ENCODE peak calls at places on chromosome 5, in four cellular contexts. T is cardiac muscle cell; H is endodermal cell; I is CD8-positive, alpha-beta T cell. P is an unnamed sample. For H3K36me3, the result is how much of the 10 kb centered on the place peaks cover.

GRCh38 chr5:173720341-173721258 is 104.2 kb upstream of the BOD1 start:
- DNase-seq in T (no peak), H (no peak), I (no peak), P (no peak)

GRCh38 chr5:9239626-9240025 is 306.2 kb downstream of the SEMA5A start:
- DNase-seq in T (no peak), H (no peak), I (no peak), P (peak)

GRCh38 chr5:167814828-167815227 is 476.6 kb upstream of the WWC1 start:
- DNase-seq in T (no peak), H (peak), I (no peak), P (peak)

GRCh38 chr5:134517553-134517952 is 7.9 kb upstream of the JADE2 start:
- DNase-seq in T (no peak), H (no peak), I (no peak), P (no peak)

GRCh38 chr5:75465480-75465879 is 45.9 kb downstream of the CERT1 start:
- DNase-seq in T (peak), H (no peak), I (no peak), P (no peak)

GRCh38 chr5:170497311-170498038 is 6.3 kb upstream of the KCNIP1 start:
- DNase-seq in T (no peak), H (no peak), I (no peak), P (no peak)

GRCh38 chr5:6490693-6491092 is 42.0 kb downstream of the UBE2QL1 start:
- DNase-seq in T (no peak), H (no peak), I (no peak), P (no peak)

GRCh38 chr5:115435776-115436712 is 108.5 kb downstream of the FEM1C start:
- DNase-seq in T (no peak), H (no peak), I (no peak), P (peak)

GRCh38 chr5:67606586-67606947 is 410.0 kb upstream of the CD180 start:
- DNase-seq in T (no peak), H (no peak), I (no peak), P (no peak)

DNA sequence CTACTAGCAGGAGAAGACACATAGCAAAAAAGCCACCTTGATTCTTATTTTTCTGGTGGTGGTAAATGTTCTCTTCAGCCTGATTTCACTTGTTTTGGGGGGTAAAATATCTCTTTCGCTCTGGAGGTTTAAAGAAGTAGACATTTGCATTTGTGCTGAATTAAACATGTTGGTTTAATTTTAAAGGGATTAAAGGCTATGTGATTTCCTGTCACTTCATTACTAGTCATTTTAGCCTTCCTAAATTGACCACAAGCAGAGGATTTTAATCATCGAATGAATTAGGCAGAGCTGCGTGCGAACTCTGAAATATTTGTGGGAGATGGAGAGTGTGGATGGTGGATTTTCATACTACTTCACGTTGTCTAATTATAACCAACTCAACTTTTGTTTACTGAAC is 4.8 kb downstream of the RASGRF2 start:
- DNase-seq in T (no peak), H (no peak), I (no peak), P (no peak)
- H3K4me3 ChIP-seq in T (no peak), H (no peak), I (no peak), P (no peak)

GRCh38 chr5:116947691-116948528 is 373.3 kb upstream of the SEMA6A start:
- DNase-seq in T (peak), H (peak), I (peak), P (peak)
- TF ChIP-seq CTCF in T (peak), H (peak), I (peak), P (peak)

GRCh38 chr5:72855821-72856220 is 39.4 kb downstream of the TNPO1 start:
- DNase-seq in T (no peak), H (no peak), I (no peak), P (no peak)

GRCh38 chr5:72860499-72860898 is 44.0 kb downstream of the TNPO1 start:
- DNase-seq in T (no peak), H (no peak), I (no peak), P (no peak)

GRCh38 chr5:72857396-72857795 is 40.9 kb downstream of the TNPO1 start:
- DNase-seq in T (no peak), H (no peak), I (no peak), P (peak)

GRCh38 chr5:72854419-72854818 is 38.0 kb downstream of the TNPO1 start:
- DNase-seq in T (no peak), H (no peak), I (no peak), P (peak)

DNA sequence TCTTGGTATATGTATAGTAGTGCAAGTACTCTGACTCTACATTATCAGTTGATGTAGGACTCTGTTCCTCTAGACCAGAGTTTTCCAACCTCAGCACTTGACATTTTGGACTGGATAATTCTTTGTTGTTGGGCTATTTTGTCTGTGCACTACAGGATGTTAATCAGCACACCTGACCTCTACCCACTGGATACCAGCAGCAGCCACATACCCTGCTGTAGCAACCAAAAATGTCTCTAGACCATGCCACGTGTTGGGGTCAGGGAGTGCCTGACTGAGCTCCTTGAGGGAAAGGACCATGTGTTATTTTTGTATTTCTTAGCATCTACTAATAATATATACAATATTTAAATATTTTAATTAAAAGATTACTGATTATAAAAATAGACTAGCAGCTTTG is 42.7 kb downstream of the TNPO1 start:
- DNase-seq in T (no peak), H (no peak), I (no peak), P (no peak)
- H3K36me3 ChIP-seq in T (under half), H (half or more), I (under half), P (under half)

GRCh38 chr5:40359854-40360253 is 319.9 kb upstream of the PTGER4 start:
- DNase-seq in T (no peak), H (no peak), I (no peak), P (no peak)

GRCh38 chr5:40361378-40361777 is 318.3 kb upstream of the PTGER4 start:
- DNase-seq in T (no peak), H (no peak), I (no peak), P (no peak)

GRCh38 chr5:40356248-40356647 is 323.5 kb upstream of the PTGER4 start:
- DNase-seq in T (no peak), H (no peak), I (no peak), P (no peak)

GRCh38 chr5:40360685-40361084 is 319.0 kb upstream of the PTGER4 start:
- DNase-seq in T (no peak), H (no peak), I (no peak), P (no peak)

DNA sequence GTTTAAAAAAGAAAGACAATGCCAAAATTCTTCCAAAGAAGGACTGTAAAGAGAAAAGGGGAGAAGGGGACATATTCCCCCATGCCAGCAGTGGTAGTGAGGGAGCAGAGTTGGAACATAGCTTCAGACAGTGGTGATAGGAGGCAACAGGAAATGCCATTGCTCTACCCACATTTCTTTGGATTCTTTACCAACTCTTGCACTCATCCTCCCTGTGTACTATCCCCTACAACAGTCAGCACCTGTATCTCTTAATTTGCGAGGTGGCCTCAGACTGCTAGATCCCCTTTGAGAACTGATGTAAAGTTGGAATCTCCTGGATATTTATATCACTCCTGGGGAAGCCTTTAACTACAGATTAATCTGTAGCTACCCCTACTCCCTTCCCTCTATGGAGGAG is 320.6 kb upstream of the PTGER4 start:
- DNase-seq in T (no peak), H (no peak), I (no peak), P (no peak)
- H3K4me3 ChIP-seq in T (no peak), H (no peak), I (no peak), P (no peak)

P was measured in bronchial epithelial cell.